ENCODE peak calls at places on chromosome 7, in eight cellular contexts. One of them, this sample, is unnamed.

GRCh38 chr7:30226593-30227268 is 57.7 kb upstream of the ZNRF2 start:
- DNase-seq in HFF-Myc: no peak
- DNase-seq in neural crest cell: peak
- DNase-seq in left ventricle myocardium inferior: no peak
- DNase-seq in AG09319: no peak
- DNase-seq in SK-N-SH: peak
- DNase-seq in upper lobe of right lung: no peak
- DNase-seq in stomach: peak
- DNase-seq in this sample: no peak

GRCh38 chr7:76294344-76295024 is 8.0 kb upstream of the HSPB1 start:
- DNase-seq in HFF-Myc: peak
- DNase-seq in neural crest cell: peak
- DNase-seq in left ventricle myocardium inferior: peak
- DNase-seq in AG09319: no peak
- DNase-seq in SK-N-SH: peak
- DNase-seq in upper lobe of right lung: peak
- DNase-seq in stomach: peak
- DNase-seq in this sample: peak

GRCh38 chr7:57348646-57349269 is 101.2 kb upstream of the ZNF716 start:
- DNase-seq in HFF-Myc: no peak
- DNase-seq in neural crest cell: no peak
- DNase-seq in left ventricle myocardium inferior: peak
- DNase-seq in AG09319: no peak
- DNase-seq in SK-N-SH: no peak
- DNase-seq in upper lobe of right lung: no peak
- DNase-seq in stomach: no peak
- DNase-seq in this sample: no peak

GRCh38 chr7:155699180-155699579 is 54.7 kb downstream of the RBM33 start:
- DNase-seq in HFF-Myc: no peak
- DNase-seq in neural crest cell: no peak
- DNase-seq in left ventricle myocardium inferior: no peak
- DNase-seq in AG09319: no peak
- DNase-seq in SK-N-SH: no peak
- DNase-seq in upper lobe of right lung: no peak
- DNase-seq in stomach: no peak
- DNase-seq in this sample: no peak

GRCh38 chr7:73447121-73447520 is 13.5 kb downstream of the FZD9 start:
- DNase-seq in HFF-Myc: no peak
- DNase-seq in neural crest cell: no peak
- DNase-seq in left ventricle myocardium inferior: no peak
- DNase-seq in AG09319: no peak
- DNase-seq in SK-N-SH: no peak
- DNase-seq in upper lobe of right lung: no peak
- DNase-seq in stomach: no peak
- DNase-seq in this sample: no peak

GRCh38 chr7:21966271-21966670 is 20.6 kb upstream of the CDCA7L start:
- DNase-seq in HFF-Myc: no peak
- DNase-seq in neural crest cell: no peak
- DNase-seq in left ventricle myocardium inferior: no peak
- DNase-seq in AG09319: no peak
- DNase-seq in SK-N-SH: no peak
- DNase-seq in upper lobe of right lung: no peak
- DNase-seq in stomach: no peak
- DNase-seq in this sample: no peak

GRCh38 chr7:151199196-151199874 is 11.0 kb downstream of the H2BK1 start:
- DNase-seq in HFF-Myc: no peak
- DNase-seq in neural crest cell: no peak
- DNase-seq in left ventricle myocardium inferior: no peak
- DNase-seq in AG09319: no peak
- DNase-seq in SK-N-SH: no peak
- DNase-seq in upper lobe of right lung: no peak
- DNase-seq in stomach: no peak
- DNase-seq in this sample: no peak

GRCh38 chr7:94394058-94394398 is 667 bp upstream of the COL1A2 start:
- DNase-seq in HFF-Myc: no peak
- DNase-seq in neural crest cell: no peak
- DNase-seq in left ventricle myocardium inferior: peak
- DNase-seq in AG09319: no peak
- DNase-seq in SK-N-SH: peak
- DNase-seq in upper lobe of right lung: no peak
- DNase-seq in stomach: no peak
- DNase-seq in this sample: no peak

GRCh38 chr7:75740846-75741497 is 2.2 kb upstream of the HIP1 start:
- DNase-seq in HFF-Myc: no peak
- DNase-seq in neural crest cell: no peak
- DNase-seq in left ventricle myocardium inferior: peak
- DNase-seq in AG09319: no peak
- DNase-seq in SK-N-SH: no peak
- DNase-seq in upper lobe of right lung: peak
- DNase-seq in stomach: peak
- DNase-seq in this sample: no peak

GRCh38 chr7:23894891-23895569 is 185.0 kb downstream of the STK31 start:
- DNase-seq in HFF-Myc: no peak
- DNase-seq in neural crest cell: no peak
- DNase-seq in left ventricle myocardium inferior: no peak
- DNase-seq in AG09319: no peak
- DNase-seq in SK-N-SH: no peak
- DNase-seq in upper lobe of right lung: no peak
- DNase-seq in stomach: no peak
- DNase-seq in this sample: no peak

GRCh38 chr7:156438011-156438410 is 202.6 kb upstream of the RNF32 start:
- DNase-seq in HFF-Myc: no peak
- DNase-seq in neural crest cell: no peak
- DNase-seq in left ventricle myocardium inferior: no peak
- DNase-seq in AG09319: no peak
- DNase-seq in SK-N-SH: no peak
- DNase-seq in upper lobe of right lung: no peak
- DNase-seq in stomach: no peak
- DNase-seq in this sample: no peak

GRCh38 chr7:93551063-93551895 is 23.2 kb downstream of the CALCR start:
- DNase-seq in HFF-Myc: peak
- DNase-seq in neural crest cell: no peak
- DNase-seq in left ventricle myocardium inferior: no peak
- DNase-seq in AG09319: peak
- DNase-seq in SK-N-SH: no peak
- DNase-seq in upper lobe of right lung: no peak
- DNase-seq in stomach: no peak
- DNase-seq in this sample: peak

GRCh38 chr7:2403014-2403717 is at the start of gene CHST12:
- DNase-seq in HFF-Myc: peak
- DNase-seq in neural crest cell: peak
- DNase-seq in left ventricle myocardium inferior: peak
- DNase-seq in AG09319: peak
- DNase-seq in SK-N-SH: peak
- DNase-seq in upper lobe of right lung: peak
- DNase-seq in stomach: peak
- DNase-seq in this sample: peak

GRCh38 chr7:74430961-74431466 is 22.7 kb upstream of the GTF2IRD1 start:
- DNase-seq in HFF-Myc: no peak
- DNase-seq in neural crest cell: no peak
- DNase-seq in left ventricle myocardium inferior: no peak
- DNase-seq in AG09319: no peak
- DNase-seq in SK-N-SH: no peak
- DNase-seq in upper lobe of right lung: no peak
- DNase-seq in stomach: no peak
- DNase-seq in this sample: no peak

GRCh38 chr7:135169936-135170222 is 628 bp downstream of the CYREN start:
- DNase-seq in HFF-Myc: no peak
- DNase-seq in neural crest cell: no peak
- DNase-seq in left ventricle myocardium inferior: no peak
- DNase-seq in AG09319: no peak
- DNase-seq in SK-N-SH: no peak
- DNase-seq in upper lobe of right lung: no peak
- DNase-seq in stomach: no peak
- DNase-seq in this sample: no peak

GRCh38 chr7:150406565-150407421 is 27.7 kb downstream of the ZNF775 start:
- DNase-seq in HFF-Myc: no peak
- DNase-seq in neural crest cell: no peak
- DNase-seq in left ventricle myocardium inferior: no peak
- DNase-seq in AG09319: no peak
- DNase-seq in SK-N-SH: no peak
- DNase-seq in upper lobe of right lung: peak
- DNase-seq in stomach: no peak
- DNase-seq in this sample: no peak

GRCh38 chr7:129574487-129574886 is 37.0 kb upstream of the NRF1 start:
- DNase-seq in HFF-Myc: peak
- DNase-seq in neural crest cell: no peak
- DNase-seq in left ventricle myocardium inferior: no peak
- DNase-seq in AG09319: peak
- DNase-seq in SK-N-SH: no peak
- DNase-seq in upper lobe of right lung: no peak
- DNase-seq in stomach: no peak
- DNase-seq in this sample: peak

DNA sequence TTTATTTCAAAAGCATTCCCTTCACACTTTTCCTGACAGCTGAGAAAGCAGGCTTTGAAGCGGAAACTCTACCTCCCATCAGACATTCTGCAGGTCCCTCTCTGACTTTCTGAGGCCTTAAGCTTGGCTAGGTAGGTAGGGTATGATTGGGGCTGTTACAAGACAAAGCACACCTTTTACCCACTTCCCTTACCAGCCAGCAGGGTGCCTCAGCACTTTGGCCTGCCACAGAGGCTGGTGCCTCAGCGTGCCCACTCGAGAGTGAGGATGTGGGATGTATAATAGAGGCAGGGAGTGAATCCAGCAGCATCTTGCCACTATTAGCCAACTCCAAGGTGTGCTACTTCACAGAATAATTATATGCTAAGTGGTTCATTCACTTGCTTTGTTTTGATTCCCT is 70.3 kb upstream of the PDE1C start:
- DNase-seq in HFF-Myc: no peak
- DNase-seq in neural crest cell: no peak
- DNase-seq in left ventricle myocardium inferior: no peak
- DNase-seq in AG09319: no peak
- DNase-seq in SK-N-SH: no peak
- DNase-seq in upper lobe of right lung: no peak
- DNase-seq in stomach: no peak
- DNase-seq in this sample: no peak
- TF ChIP-seq CTCF in HFF-Myc: no peak
- TF ChIP-seq CTCF in neural crest cell: no peak
- TF ChIP-seq CTCF in left ventricle myocardium inferior: peak
- TF ChIP-seq CTCF in AG09319: no peak
- TF ChIP-seq CTCF in SK-N-SH: peak
- TF ChIP-seq CTCF in upper lobe of right lung: no peak
- TF ChIP-seq CTCF in stomach: no peak
- TF ChIP-seq CTCF in this sample: no peak

GRCh38 chr7:68629-69028 is 123.7 kb upstream of the FAM20C start:
- DNase-seq in HFF-Myc: no peak
- DNase-seq in neural crest cell: no peak
- DNase-seq in left ventricle myocardium inferior: no peak
- DNase-seq in AG09319: peak
- DNase-seq in SK-N-SH: no peak
- DNase-seq in upper lobe of right lung: no peak
- DNase-seq in stomach: no peak
- DNase-seq in this sample: no peak
- TF ChIP-seq CTCF in HFF-Myc: peak
- TF ChIP-seq CTCF in neural crest cell: no peak
- TF ChIP-seq CTCF in left ventricle myocardium inferior: no peak
- TF ChIP-seq CTCF in AG09319: peak
- TF ChIP-seq CTCF in SK-N-SH: no peak
- TF ChIP-seq CTCF in upper lobe of right lung: no peak
- TF ChIP-seq CTCF in stomach: no peak
- TF ChIP-seq CTCF in this sample: peak

GRCh38 chr7:117895271-117895670 is 22.0 kb upstream of the CTTNBP2 start:
- DNase-seq in HFF-Myc: no peak
- DNase-seq in neural crest cell: no peak
- DNase-seq in left ventricle myocardium inferior: no peak
- DNase-seq in AG09319: no peak
- DNase-seq in SK-N-SH: no peak
- DNase-seq in upper lobe of right lung: no peak
- DNase-seq in stomach: no peak
- DNase-seq in this sample: no peak

GRCh38 chr7:117896339-117896738 is 23.1 kb upstream of the CTTNBP2 start:
- DNase-seq in HFF-Myc: no peak
- DNase-seq in neural crest cell: no peak
- DNase-seq in left ventricle myocardium inferior: no peak
- DNase-seq in AG09319: no peak
- DNase-seq in SK-N-SH: no peak
- DNase-seq in upper lobe of right lung: no peak
- DNase-seq in stomach: no peak
- DNase-seq in this sample: no peak

GRCh38 chr7:117907058-117907633 is 33.9 kb upstream of the CTTNBP2 start:
- DNase-seq in HFF-Myc: no peak
- DNase-seq in neural crest cell: no peak
- DNase-seq in left ventricle myocardium inferior: no peak
- DNase-seq in AG09319: no peak
- DNase-seq in SK-N-SH: no peak
- DNase-seq in upper lobe of right lung: no peak
- DNase-seq in stomach: no peak
- DNase-seq in this sample: no peak

GRCh38 chr7:117902314-117902889 is 29.2 kb upstream of the CTTNBP2 start:
- DNase-seq in HFF-Myc: no peak
- DNase-seq in neural crest cell: no peak
- DNase-seq in left ventricle myocardium inferior: no peak
- DNase-seq in AG09319: no peak
- DNase-seq in SK-N-SH: no peak
- DNase-seq in upper lobe of right lung: no peak
- DNase-seq in stomach: no peak
- DNase-seq in this sample: no peak

DNA sequence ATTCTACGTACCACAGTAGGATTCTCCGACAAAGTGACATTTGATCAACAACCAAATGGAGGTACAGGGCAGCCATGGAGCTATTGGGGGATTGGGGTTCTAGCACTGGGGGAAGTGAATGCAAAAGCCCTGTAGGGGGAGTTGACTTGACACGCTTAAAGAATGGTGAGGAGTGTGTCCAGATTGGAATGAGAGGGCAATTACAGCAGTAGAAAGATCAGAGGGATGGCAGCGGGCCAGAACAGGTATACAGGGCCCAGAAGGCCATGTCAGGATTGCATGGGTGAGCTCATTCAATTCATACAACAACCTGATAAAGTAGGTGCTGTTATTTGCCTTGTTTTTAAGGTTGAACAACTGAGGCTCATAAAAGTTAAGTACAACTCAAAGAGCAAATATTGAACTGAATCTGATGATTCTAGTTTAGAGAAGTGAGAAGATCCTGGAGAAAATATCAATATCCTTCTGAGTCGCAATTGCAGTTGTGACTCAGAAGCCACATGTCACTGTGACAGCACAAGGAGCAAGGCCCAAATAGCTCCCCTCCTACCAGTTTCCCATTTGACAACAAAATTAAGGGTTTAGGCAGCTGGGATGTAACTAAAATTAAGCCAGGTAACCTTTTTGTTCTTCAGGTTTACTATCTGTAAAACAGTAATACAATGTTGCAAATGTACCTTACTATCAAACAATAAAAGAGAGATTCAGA is 28.0 kb upstream of the CTTNBP2 start:
- DNase-seq in HFF-Myc: no peak
- DNase-seq in neural crest cell: no peak
- DNase-seq in left ventricle myocardium inferior: no peak
- DNase-seq in AG09319: no peak
- DNase-seq in SK-N-SH: no peak
- DNase-seq in upper lobe of right lung: no peak
- DNase-seq in stomach: no peak
- DNase-seq in this sample: no peak
- TF ChIP-seq CTCF in HFF-Myc: no peak
- TF ChIP-seq CTCF in neural crest cell: no peak
- TF ChIP-seq CTCF in left ventricle myocardium inferior: no peak
- TF ChIP-seq CTCF in AG09319: no peak
- TF ChIP-seq CTCF in SK-N-SH: no peak
- TF ChIP-seq CTCF in upper lobe of right lung: no peak
- TF ChIP-seq CTCF in stomach: no peak
- TF ChIP-seq CTCF in this sample: no peak

GRCh38 chr7:97313900-97314299 is 196.4 kb downstream of the SDHAF3 start:
- DNase-seq in HFF-Myc: no peak
- DNase-seq in neural crest cell: no peak
- DNase-seq in left ventricle myocardium inferior: no peak
- DNase-seq in AG09319: no peak
- DNase-seq in SK-N-SH: no peak
- DNase-seq in upper lobe of right lung: no peak
- DNase-seq in stomach: no peak
- DNase-seq in this sample: no peak

GRCh38 chr7:97317575-97317974 is 200.1 kb downstream of the SDHAF3 start:
- DNase-seq in HFF-Myc: no peak
- DNase-seq in neural crest cell: no peak
- DNase-seq in left ventricle myocardium inferior: no peak
- DNase-seq in AG09319: no peak
- DNase-seq in SK-N-SH: no peak
- DNase-seq in upper lobe of right lung: no peak
- DNase-seq in stomach: no peak
- DNase-seq in this sample: no peak
- TF ChIP-seq CTCF in HFF-Myc: no peak
- TF ChIP-seq CTCF in neural crest cell: no peak
- TF ChIP-seq CTCF in left ventricle myocardium inferior: no peak
- TF ChIP-seq CTCF in AG09319: no peak
- TF ChIP-seq CTCF in SK-N-SH: no peak
- TF ChIP-seq CTCF in upper lobe of right lung: no peak
- TF ChIP-seq CTCF in stomach: no peak
- TF ChIP-seq CTCF in this sample: no peak